ENCODE peak calls at places on chromosomes 2 and 18, in eight cellular contexts. C, T, M, I, W, L, J and O are unnamed samples.

GRCh38 chr2:28219134-28219533 is 173.5 kb upstream of the FOSL2 start:
- DNase-seq in I (no peak), C (no peak), M (no peak), J (no peak), T (peak; percentile 16), L (no peak), W (no peak), O (no peak)

GRCh38 chr2:126797622-126798275 is 100.9 kb upstream of the TEX51 start:
- DNase-seq in I (no peak), L (no peak), W (no peak), J (no peak), T (no peak), C (no peak), M (no peak), O (no peak)

GRCh38 chr2:6877402-6878305 is at the start of gene RSAD2:
- DNase-seq in L (no peak), I (peak; percentile 15), C (no peak), T (peak; percentile 18), W (no peak), J (no peak), M (peak; percentile 27), O (no peak)

GRCh38 chr2:2656046-2656715 is 325.1 kb upstream of the MYT1L start:
- DNase-seq in T (no peak), J (no peak), C (no peak), M (no peak), I (no peak), W (no peak), L (no peak), O (no peak)

GRCh38 chr2:220275454-220275853 is 648.0 kb downstream of the SLC4A3 start:
- DNase-seq in T (no peak), W (no peak), M (no peak), L (peak; percentile 24), I (no peak), J (peak; percentile 11), C (no peak), O (no peak)

GRCh38 chr2:68295523-68295922 is 24.2 kb downstream of the CNRIP1 start:
- DNase-seq in I (no peak), J (no peak), M (no peak), T (no peak), W (no peak), C (no peak), L (no peak), O (no peak)

GRCh38 chr2:223841436-223842180 is 4.2 kb upstream of the AP1S3 start:
- DNase-seq in C (no peak), M (no peak), L (no peak), W (no peak), J (no peak), T (no peak), I (no peak), O (no peak)

GRCh38 chr18:73119574-73119973 is 251.8 kb upstream of the NETO1 start:
- DNase-seq in T (no peak), J (no peak), M (no peak), C (no peak), I (no peak), L (no peak), W (no peak), O (no peak)

GRCh38 chr2:73987948-73988700 is 3.4 kb downstream of the TET3 start:
- DNase-seq in W (no peak), T (peak; percentile 40), M (no peak), I (no peak), L (no peak), C (no peak), J (no peak), O (no peak)

GRCh38 chr2:8547284-8548064 is 134.4 kb upstream of the ID2 start:
- DNase-seq in C (no peak), L (no peak), I (no peak), T (no peak), W (no peak), J (no peak), M (no peak), O (no peak)

GRCh38 chr2:48525269-48525943 is 4.5 kb upstream of the STON1 start:
- DNase-seq in C (no peak), L (no peak), T (peak; percentile 82), J (no peak), W (no peak), I (no peak), M (peak; percentile 47), O (no peak)

GRCh38 chr18:71038196-71038595 is 749.4 kb downstream of the SOCS6 start:
- DNase-seq in M (no peak), C (no peak), L (no peak), I (no peak), T (no peak), J (no peak), W (no peak), O (no peak)

GRCh38 chr2:192026064-192026715 is 168.5 kb downstream of the TMEFF2 start:
- DNase-seq in W (no peak), M (no peak), C (no peak), J (no peak), L (no peak), T (peak; percentile 3), I (no peak), O (no peak)

GRCh38 chr2:219497495-219498279 is 1.0 kb upstream of the GMPPA start:
- DNase-seq in M (peak; percentile 96), L (peak; percentile 85), C (peak; percentile 92), I (no peak), J (peak; percentile 85), W (peak; percentile 56), T (peak; percentile 89), O (peak; percentile 51)

GRCh38 chr2:235347691-235348090 is 146.2 kb upstream of the AGAP1 start:
- DNase-seq in L (peak; percentile 73), T (peak; percentile 42), C (no peak), W (peak; percentile 74), I (no peak), J (peak; percentile 74), M (no peak), O (peak; percentile 60)

GRCh38 chr2:74531666-74532065 is 1.9 kb downstream of the HTRA2 start:
- DNase-seq in J (no peak), L (no peak), M (no peak), I (no peak), T (no peak), W (no peak), C (no peak), O (no peak)

GRCh38 chr2:191321861-191322662 is 76.9 kb downstream of the MYO1B start:
- DNase-seq in L (no peak), T (peak; percentile 42), J (peak; percentile 79), C (no peak), I (no peak), W (peak; percentile 21), M (no peak), O (no peak)

GRCh38 chr2:71498261-71498701 is 44.9 kb downstream of the DYSF start:
- DNase-seq in M (no peak), J (peak; percentile 94), I (no peak), L (peak; percentile 75), C (no peak), W (peak; percentile 64), T (peak; percentile 80), O (no peak)

GRCh38 chr2:63424329-63425078 is 163.8 kb downstream of the WDPCP start:
- DNase-seq in C (no peak), L (peak; percentile 64), I (no peak), T (peak; percentile 53), M (no peak), W (peak; percentile 56), J (peak; percentile 42), O (no peak)

GRCh38 chr2:127193948-127194267 is 26.2 kb downstream of the CYP27C1 start:
- DNase-seq in M (no peak), I (no peak), J (peak; percentile 26), T (peak; percentile 82), C (no peak), L (no peak), W (no peak), O (no peak)

GRCh38 chr2:177449159-177449558 is 56.6 kb downstream of the AGPS start:
- DNase-seq in C (no peak), L (no peak), J (no peak), I (no peak), T (no peak), M (no peak), W (no peak), O (no peak)

GRCh38 chr18:24019641-24020331 is 5.2 kb downstream of the TTC39C start:
- DNase-seq in J (no peak), L (no peak), W (no peak), M (no peak), C (no peak), I (peak; percentile 83), T (no peak), O (no peak)

GRCh38 chr18:8771930-8772329 is 66.6 kb downstream of the MTCL1 start:
- DNase-seq in W (no peak), I (no peak), T (peak; percentile 71), J (no peak), M (peak; percentile 81), C (peak; percentile 27), L (no peak), O (peak; percentile 30)

GRCh38 chr18:7626922-7627440 is 59.9 kb downstream of the PTPRM start:
- DNase-seq in M (no peak), W (no peak), L (peak; percentile 66), J (peak; percentile 70), I (no peak), C (no peak), T (peak; percentile 63), O (no peak)
- TF ChIP-seq CTCF in M (no peak), W (no peak), L (no peak), J (peak; percentile 66), I (no peak), C (no peak), T (peak; percentile 23), O (peak; percentile 13)

GRCh38 chr2:46504221-46504620 is 24.9 kb downstream of the TMEM247 start:
- DNase-seq in W (no peak), C (no peak), J (no peak), M (no peak), L (no peak), T (no peak), I (no peak), O (no peak)
- TF ChIP-seq CTCF in W (no peak), C (no peak), J (no peak), M (no peak), L (no peak), T (no peak), I (no peak), O (no peak)

GRCh38 chr18:27778441-27778840 is 398.5 kb downstream of the CDH2 start:
- DNase-seq in J (peak; percentile 33), I (no peak), W (no peak), L (peak; percentile 6), T (peak; percentile 37), C (no peak), M (no peak), O (no peak)
- TF ChIP-seq CTCF in J (peak; percentile 75), I (no peak), W (no peak), L (peak; percentile 30), T (peak; percentile 59), C (peak; percentile 4), M (peak; percentile 24), O (peak; percentile 59)

DNA sequence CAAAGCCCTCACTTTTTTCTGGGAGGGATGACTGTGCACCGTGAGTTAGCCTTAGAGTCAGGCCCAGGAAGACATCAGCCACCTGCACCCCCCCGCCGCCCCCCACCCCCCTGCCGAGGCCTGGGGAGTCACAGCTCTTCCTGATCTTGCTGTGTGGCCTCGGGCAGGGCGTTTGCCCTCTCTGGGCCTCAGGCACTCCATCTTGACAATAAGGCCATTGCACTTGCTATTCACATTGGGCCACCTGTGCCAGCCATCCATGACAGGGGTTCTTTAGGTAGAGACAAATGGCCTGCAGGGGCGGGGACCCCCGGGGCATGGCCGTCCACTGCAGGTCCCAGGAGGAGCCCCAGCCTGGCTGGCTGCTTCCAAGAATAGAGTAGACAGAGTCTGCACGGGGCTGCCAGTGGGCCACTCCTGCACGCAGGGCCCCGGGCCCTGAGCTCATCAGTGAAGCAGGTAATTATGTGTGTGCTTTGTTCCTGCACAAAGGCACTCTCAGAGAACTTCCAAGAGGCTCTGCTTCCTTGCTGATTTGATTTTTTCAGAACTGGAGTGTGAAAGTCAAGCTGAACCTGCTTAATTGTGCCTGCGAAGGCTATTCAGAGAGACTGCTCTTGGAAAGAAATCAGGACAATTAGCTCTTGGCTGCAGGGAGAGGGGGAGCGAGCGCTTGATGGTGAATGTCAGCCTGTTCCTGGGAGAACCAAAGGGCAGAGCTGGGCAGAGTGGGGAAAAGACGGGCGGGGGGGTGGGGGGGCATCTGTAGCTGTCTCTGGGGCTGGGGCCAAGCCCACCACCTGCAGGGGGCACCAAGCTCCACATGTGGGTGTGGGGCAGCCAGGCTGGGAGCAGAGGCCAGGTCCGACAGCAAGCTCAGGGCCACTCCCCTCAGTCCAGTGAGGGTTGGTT is 40.3 kb downstream of the RRM2 start:
- DNase-seq in W (no peak), C (no peak), J (no peak), L (peak; percentile 27), M (no peak), T (no peak), I (no peak), O (no peak)
- TF ChIP-seq CTCF in W (no peak), C (no peak), J (peak; percentile 48), L (peak; percentile 7), M (no peak), T (no peak), I (peak; percentile 7), O (peak; percentile 7)